ENCODE peak calls at places on chromosomes 2 and 18, in seven cellular contexts. P, L, Q, M, Y, K and O are unnamed samples.

GRCh38 chr18:33440384-33441043 is at the start of gene CCDC178:
- DNase-seq in P (no peak), L (no peak), Q (no peak), M (peak; percentile 36), Y (no peak), K (no peak), O (peak; percentile 50)

GRCh38 chr2:106163948-106164580 is 30.0 kb downstream of the UXS1 start:
- DNase-seq in P (no peak), L (no peak), Q (no peak), M (no peak), Y (no peak), K (no peak), O (no peak)

GRCh38 chr2:216634317-216635148 is 1.3 kb downstream of the IGFBP2 start:
- DNase-seq in P (no peak), L (no peak), Q (no peak), M (no peak), Y (no peak), K (no peak), O (no peak)

GRCh38 chr2:242031481-242032019 is 162.0 kb downstream of the RTP5 start:
- DNase-seq in P (no peak), L (peak; percentile 80), Q (peak; percentile 80), M (no peak), Y (no peak), K (peak; percentile 67), O (no peak)

GRCh38 chr2:219032051-219032745 is 9.1 kb downstream of the CFAP65 start:
- DNase-seq in P (no peak), L (no peak), Q (no peak), M (no peak), Y (no peak), K (no peak), O (no peak)

GRCh38 chr2:14126846-14127245 is 505.7 kb upstream of the LRATD1 start:
- DNase-seq in P (no peak), L (no peak), Q (no peak), M (no peak), Y (no peak), K (no peak), O (no peak)

GRCh38 chr2:200862532-200863000 is 1.9 kb downstream of the CLK1 start:
- DNase-seq in P (no peak), L (peak; percentile 78), Q (peak; percentile 69), M (peak; percentile 32), Y (peak; percentile 40), K (peak; percentile 28), O (no peak)

GRCh38 chr2:7604456-7604855 is 687.2 kb downstream of the RNF144A start:
- DNase-seq in P (no peak), L (no peak), Q (no peak), M (no peak), Y (no peak), K (no peak), O (no peak)

GRCh38 chr2:88451647-88452150 is 794 bp downstream of the FOXI3 start:
- DNase-seq in P (no peak), L (peak; percentile 50), Q (no peak), M (peak; percentile 25), Y (no peak), K (no peak), O (no peak)

GRCh38 chr2:71336802-71337201 is 5.2 kb downstream of the ZNF638 start:
- DNase-seq in P (no peak), L (no peak), Q (no peak), M (no peak), Y (no peak), K (no peak), O (no peak)
- H3K4me3 ChIP-seq in P (no peak overlapping the region), L (no peak overlapping the region), Q (no peak overlapping the region), M (no peak overlapping the region), Y (no peak overlapping the region), K (no peak overlapping the region), O (no peak overlapping the region)

GRCh38 chr2:207253946-207254345 is 88.2 kb upstream of the KLF7 start:
- DNase-seq in P (no peak), L (no peak), Q (no peak), M (no peak), Y (no peak), K (peak; percentile 92), O (no peak)
- H3K4me3 ChIP-seq in P (no peak overlapping the region), L (no peak overlapping the region), Q (no peak overlapping the region), M (no peak overlapping the region), Y (no peak overlapping the region), K (no peak overlapping the region), O (no peak overlapping the region)

GRCh38 chr2:176109226-176109954 is 2.3 kb downstream of the HOXD11 start:
- DNase-seq in P (no peak), L (no peak), Q (no peak), M (no peak), Y (no peak), K (no peak), O (no peak)
- H3K4me3 ChIP-seq in P (no peak overlapping the region), L (no peak overlapping the region), Q (no peak overlapping the region), M (no peak overlapping the region), Y (no peak overlapping the region), K (no peak overlapping the region), O (no peak overlapping the region)

GRCh38 chr2:143063612-143064200 is 65.5 kb upstream of the ARHGAP15 start:
- DNase-seq in P (no peak), L (no peak), Q (no peak), M (no peak), Y (no peak), K (no peak), O (no peak)

GRCh38 chr2:143056548-143056947 is 72.7 kb upstream of the ARHGAP15 start:
- DNase-seq in P (no peak), L (no peak), Q (no peak), M (no peak), Y (no peak), K (no peak), O (no peak)

GRCh38 chr2:143058795-143059194 is 70.4 kb upstream of the ARHGAP15 start:
- DNase-seq in P (no peak), L (no peak), Q (no peak), M (no peak), Y (no peak), K (no peak), O (no peak)
- H3K4me3 ChIP-seq in P (no peak overlapping the region), L (no peak overlapping the region), Q (no peak overlapping the region), M (no peak overlapping the region), Y (no peak overlapping the region), K (no peak overlapping the region), O (no peak overlapping the region)

DNA sequence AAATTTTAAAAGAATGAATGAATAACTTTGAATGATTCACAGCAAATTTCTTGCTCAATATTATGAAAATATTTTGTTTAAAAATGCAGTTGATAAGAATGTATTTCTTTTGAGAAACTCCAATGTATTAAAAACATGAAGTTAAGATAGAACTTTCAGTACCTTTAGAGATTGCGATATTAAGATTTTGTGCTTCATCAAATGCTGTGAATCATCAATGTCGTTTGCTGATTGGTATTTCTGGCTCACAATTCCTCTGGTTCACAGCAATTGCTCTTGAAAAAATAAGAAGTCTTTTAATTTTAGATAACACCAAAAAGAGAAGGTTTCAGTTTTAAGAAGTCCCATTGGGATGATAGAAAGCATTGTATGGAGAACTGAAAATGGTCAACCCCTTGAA is 228.7 kb downstream of the IKZF2 start:
- DNase-seq in P (no peak), L (no peak), Q (no peak), M (no peak), Y (no peak), K (no peak), O (no peak)
- H3K4me3 ChIP-seq in P (no peak overlapping the region), L (no peak overlapping the region), Q (no peak overlapping the region), M (no peak overlapping the region), Y (no peak overlapping the region), K (no peak overlapping the region), O (no peak overlapping the region)

GRCh38 chr2:198016244-198016643 is 211.9 kb downstream of the PLCL1 start:
- DNase-seq in P (no peak), L (no peak), Q (no peak), M (no peak), Y (no peak), K (no peak), O (no peak)
- H3K4me3 ChIP-seq in P (no peak overlapping the region), L (no peak overlapping the region), Q (no peak overlapping the region), M (no peak overlapping the region), Y (no peak overlapping the region), K (no peak overlapping the region), O (no peak overlapping the region)

DNA sequence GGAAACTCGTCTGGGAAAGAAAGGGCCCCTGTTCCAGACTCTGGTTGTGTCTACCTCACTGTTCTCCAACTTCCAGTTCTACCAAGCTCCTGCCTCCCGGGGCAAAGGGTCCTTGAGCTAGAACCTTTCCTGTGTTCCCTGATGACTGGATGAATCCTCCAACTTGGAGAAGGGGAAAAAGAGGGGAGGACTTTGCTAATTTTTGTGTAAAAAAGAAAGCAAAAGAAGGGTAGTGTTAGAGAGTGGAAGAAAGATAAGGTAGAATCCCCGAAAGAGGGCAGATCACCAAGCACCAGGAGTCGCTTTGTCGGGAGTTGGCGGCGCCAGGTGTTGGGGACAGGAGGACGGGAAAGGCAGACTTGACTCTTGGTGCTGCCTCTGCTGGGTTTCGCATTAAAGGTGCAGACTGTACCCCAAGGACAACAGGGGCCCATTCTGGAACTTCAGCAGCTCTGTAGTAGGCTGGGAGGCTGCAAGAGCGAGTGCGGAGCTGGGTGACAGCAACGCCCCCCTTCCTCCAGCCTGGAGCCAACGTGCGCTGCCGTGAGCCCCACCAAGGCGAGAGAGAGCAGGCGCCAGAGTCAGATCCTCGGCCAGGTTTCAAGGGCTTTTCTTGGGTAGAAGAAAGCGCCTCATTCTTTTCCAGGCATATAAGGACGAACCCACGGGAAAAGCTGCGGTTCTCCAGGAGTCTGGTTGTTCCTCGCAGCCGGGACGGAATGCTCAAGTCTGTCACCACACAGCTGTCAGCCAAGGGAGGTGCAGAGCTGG is 1.7 kb downstream of the DOK6 start:
- DNase-seq in P (no peak), L (no peak), Q (no peak), M (no peak), Y (no peak), K (no peak), O (no peak)
- H3K4me3 ChIP-seq in P (peak overlapping the region; percentile 67), L (no peak overlapping the region), Q (no peak overlapping the region), M (no peak overlapping the region), Y (no peak overlapping the region), K (no peak overlapping the region), O (peak overlapping the region; percentile 58)